ENCODE peak calls at places on chromosome 12, in ten cellular contexts. X, V, E, J, M, R, I, B, D and Q are unnamed samples.

GRCh38 chr12:12871587-12872138 is 19.7 kb upstream of the GPRC5A start:
- DNase-seq in B (no peak), V (no peak), E (no peak), X (no peak), M (no peak), J (no peak), R (no peak), I (no peak), D (no peak), Q (no peak)

GRCh38 chr12:28374556-28374955 is 184.3 kb downstream of the CCDC91 start:
- DNase-seq in X (no peak), B (no peak), J (no peak), E (no peak), I (no peak), D (no peak), V (no peak), M (no peak), R (no peak), Q (no peak)

GRCh38 chr12:69052613-69053408 is 119.8 kb upstream of the CPM start:
- DNase-seq in R (no peak), M (peak; percentile 66), B (peak; percentile 37), X (no peak), J (no peak), V (peak; percentile 66), I (no peak), D (no peak), E (no peak), Q (peak; percentile 88)

GRCh38 chr12:33223956-33224355 is 215.7 kb downstream of the SYT10 start:
- DNase-seq in I (no peak), J (no peak), V (no peak), R (no peak), E (no peak), B (no peak), M (no peak), X (no peak), D (no peak), Q (peak; percentile 96)

GRCh38 chr12:48446372-48446771 is 26.0 kb upstream of the ANP32D start:
- DNase-seq in E (no peak), B (no peak), J (peak; percentile 13), D (no peak), X (no peak), R (no peak), V (no peak), I (peak; percentile 66), M (no peak), Q (no peak)

GRCh38 chr12:91529829-91530228 is 347.2 kb upstream of the DCN start:
- DNase-seq in R (no peak), D (no peak), V (peak; percentile 3), E (no peak), X (no peak), M (no peak), B (no peak), I (no peak), J (no peak), Q (no peak)

GRCh38 chr12:51591020-51591901 is at the start of gene SCN8A:
- DNase-seq in J (peak; percentile 56), E (peak; percentile 12), V (peak; percentile 46), I (peak; percentile 95), D (no peak), B (no peak), M (peak; percentile 56), R (peak; percentile 28), X (no peak), Q (no peak)

GRCh38 chr12:96906849-96907664 is at the start of gene NEDD1:
- DNase-seq in M (peak; percentile 90), X (peak; percentile 18), J (peak; percentile 93), I (peak; percentile 93), V (peak; percentile 75), R (peak; percentile 71), B (peak; percentile 72), E (peak; percentile 81), D (peak; percentile 69), Q (peak; percentile 60)